ENCODE peak calls at places on chromosomes 5 and 9, in four cellular contexts. K is SIG-M5, C is activated gamma-delta T cell treated with Interleukin-2 at 50 U/mL for 16 hours, D is Peyer's patch. T is an unnamed sample.

GRCh38 chr5:142626056-142626455 is 59.8 kb downstream of the FGF1 start:
- DNase-seq in C (no peak), K (no peak), D (no peak), T (no peak)

GRCh38 chr9:749712-750111 is 91.8 kb upstream of the DMRT1 start:
- DNase-seq in K (no peak), D (no peak), C (peak; percentile 14), T (no peak)

GRCh38 chr5:172603425-172603824 is 37.6 kb upstream of the NEURL1B start:
- DNase-seq in K (no peak), D (no peak), C (no peak), T (no peak)

GRCh38 chr9:81801190-81801589 is 111.8 kb upstream of the TLE1 start:
- DNase-seq in K (no peak), D (no peak), C (no peak), T (no peak)

GRCh38 chr9:120477534-120478001 is 102.4 kb downstream of the CDK5RAP2 start:
- DNase-seq in K (no peak), D (peak; percentile 56), C (no peak), T (peak; percentile 9)

GRCh38 chr9:18071651-18072060 is 402.3 kb upstream of the ADAMTSL1 start:
- DNase-seq in D (no peak), C (no peak), K (no peak), T (no peak)

GRCh38 chr9:112755059-112755458 is 4.5 kb downstream of the SNX30 start:
- DNase-seq in D (no peak), C (no peak), K (no peak), T (no peak)

GRCh38 chr5:170597109-170597741 is 93.4 kb downstream of the KCNIP1 start:
- DNase-seq in D (no peak), C (no peak), K (no peak), T (peak; percentile 94)

GRCh38 chr9:133876144-133876543 is 116.0 kb downstream of the VAV2 start:
- DNase-seq in D (no peak), C (no peak), K (no peak), T (no peak)

GRCh38 chr9:98107926-98108325 is 11.1 kb downstream of the TRIM14 start:
- DNase-seq in D (no peak), K (no peak), C (no peak), T (no peak)

GRCh38 chr5:139764250-139764791 is 31.3 kb upstream of the PSD2 start:
- DNase-seq in D (no peak), C (peak; percentile 27), K (no peak), T (no peak)

GRCh38 chr9:19161257-19162025 is 34.1 kb upstream of the PLIN2 start:
- DNase-seq in K (peak; percentile 94), D (no peak), C (peak; percentile 33), T (peak; percentile 100)

GRCh38 chr9:129289131-129289731 is 111.2 kb upstream of the IER5L start:
- DNase-seq in C (no peak), D (no peak), K (no peak), T (no peak)

GRCh38 chr9:118459832-118460425 is 755.7 kb downstream of the TLR4 start:
- DNase-seq in C (no peak), D (no peak), K (no peak), T (no peak)

GRCh38 chr5:60365001-60365400 is 335.0 kb downstream of the DEPDC1B start:
- DNase-seq in K (no peak), D (no peak), C (no peak), T (no peak)

GRCh38 chr9:136095028-136095494 is at the start of gene NACC2:
- DNase-seq in D (peak; percentile 88), C (no peak), K (no peak), T (no peak)

GRCh38 chr9:61671276-61671973 is 481.6 kb downstream of the SPATA31A7 start:
- DNase-seq in K (no peak), D (no peak), C (no peak), T (no peak)

GRCh38 chr5:129410488-129410887 is 49.6 kb upstream of the ADAMTS19 start:
- DNase-seq in C (no peak), K (no peak), D (no peak), T (no peak)

GRCh38 chr9:34991833-34992375 is 2.4 kb downstream of the DNAJB5 start:
- DNase-seq in K (no peak), C (no peak), D (no peak), T (no peak)

GRCh38 chr5:158837908-158838307 is 261.8 kb downstream of the EBF1 start:
- DNase-seq in K (no peak), C (no peak), D (no peak), T (no peak)

GRCh38 chr9:80797841-80798688 is 891.3 kb downstream of the TLE1 start:
- DNase-seq in K (no peak), C (no peak), D (no peak), T (no peak)

GRCh38 chr5:14406554-14406849 is 175.1 kb upstream of the OTULINL start:
- DNase-seq in D (no peak), C (no peak), K (no peak), T (peak; percentile 88)

GRCh38 chr5:123425444-123425843 is 2.2 kb upstream of the CEP120 start:
- DNase-seq in D (no peak), K (no peak), C (no peak), T (no peak)

GRCh38 chr9:112112519-112112918 is 62.6 kb downstream of the SUSD1 start:
- DNase-seq in C (no peak), K (no peak), D (no peak), T (peak; percentile 97)

GRCh38 chr9:132753593-132753880 is 83.3 kb downstream of the GTF3C4 start:
- DNase-seq in C (no peak), K (no peak), D (no peak), T (no peak)

GRCh38 chr5:67267522-67268232 is 71.1 kb upstream of the CD180 start:
- DNase-seq in C (no peak), D (peak; percentile 56), K (no peak), T (no peak)

GRCh38 chr5:151024440-151024839 is 4.0 kb downstream of the GPX3 start:
- DNase-seq in K (no peak), C (no peak), D (no peak), T (no peak)

GRCh38 chr5:136276946-136277345 is 84.0 kb upstream of the SMIM32 start:
- DNase-seq in K (no peak), C (no peak), D (no peak), T (no peak)

GRCh38 chr5:176447538-176447981 is 625 bp upstream of the FAF2 start:
- DNase-seq in C (no peak), D (no peak), K (no peak), T (no peak)

GRCh38 chr5:154477382-154478223 is 424 bp downstream of the HAND1 start:
- DNase-seq in K (no peak), C (no peak), D (no peak), T (no peak)

GRCh38 chr9:86075132-86075807 is 24.1 kb downstream of the GOLM1 start:
- DNase-seq in C (no peak), D (no peak), K (no peak), T (no peak)

GRCh38 chr5:540215-541147 is 16.2 kb upstream of the SLC9A3 start:
- DNase-seq in C (peak; percentile 2), D (peak; percentile 43), K (no peak), T (no peak)

GRCh38 chr9:135505406-135506187 is 5.1 kb downstream of the MRPS2 start:
- DNase-seq in D (peak; percentile 34), K (no peak), C (no peak), T (no peak)

GRCh38 chr9:127248241-127248640 is 16.3 kb upstream of the GARNL3 start:
- DNase-seq in C (no peak), D (no peak), K (no peak), T (no peak)

GRCh38 chr5:14840624-14841023 is 31.0 kb downstream of the ANKH start:
- DNase-seq in D (no peak), K (no peak), C (no peak), T (no peak)

GRCh38 chr5:149474198-149474597 is 77.0 kb downstream of the CSNK1A1 start:
- DNase-seq in D (peak; percentile 84), C (no peak), K (no peak), T (no peak)

T was measured in kidney epithelial cell.